ENCODE peak calls at places on chromosomes 6 and 20, in six cellular contexts. X, H, N, Q, J and K are unnamed samples.

GRCh38 chr6:8556370-8557018 is 121.1 kb upstream of the SLC35B3 start:
- DNase-seq in N (no peak), X (no peak), H (no peak), Q (no peak), J (peak; percentile 49), K (peak; percentile 3)

GRCh38 chr20:24640686-24641085 is 171.3 kb downstream of the SYNDIG1 start:
- DNase-seq in J (no peak), Q (no peak), N (no peak), X (no peak), H (no peak), K (no peak)

GRCh38 chr20:44026932-44027685 is 112.5 kb downstream of the TOX2 start:
- DNase-seq in Q (peak; percentile 3), N (no peak), J (no peak), H (no peak), X (no peak), K (no peak)

GRCh38 chr20:41365785-41366545 is 653 bp downstream of the EMILIN3 start:
- DNase-seq in Q (no peak), X (no peak), N (no peak), J (no peak), H (no peak), K (no peak)

GRCh38 chr6:131212928-131213327 is 77.7 kb downstream of the AKAP7 start:
- DNase-seq in X (no peak), N (no peak), H (no peak), Q (no peak), J (no peak), K (no peak)

GRCh38 chr6:24139639-24140038 is 13.6 kb downstream of the NRSN1 start:
- DNase-seq in J (no peak), Q (no peak), N (no peak), X (no peak), H (no peak), K (no peak)

GRCh38 chr6:110529355-110529754 is 52.9 kb upstream of the SLC22A16 start:
- DNase-seq in N (no peak), X (no peak), J (peak; percentile 76), Q (no peak), H (no peak), K (peak; percentile 76)

GRCh38 chr6:87257975-87258374 is 64.4 kb upstream of the SMIM8 start:
- DNase-seq in H (no peak), N (no peak), X (no peak), Q (no peak), J (no peak), K (no peak)

GRCh38 chr6:36752187-36752885 is 54.7 kb downstream of the RAB44 start:
- DNase-seq in N (no peak), H (no peak), Q (no peak), X (no peak), J (no peak), K (no peak)

GRCh38 chr6:147974376-147974775 is 368.3 kb upstream of the SASH1 start:
- DNase-seq in N (no peak), X (no peak), H (peak; percentile 70), Q (no peak), J (peak; percentile 83), K (peak; percentile 22)

GRCh38 chr20:62918137-62918536 is 8.2 kb downstream of the DIDO1 start:
- DNase-seq in X (no peak), Q (peak; percentile 41), J (no peak), H (no peak), N (no peak), K (no peak)

GRCh38 chr20:6530254-6530653 is 237.2 kb upstream of the BMP2 start:
- DNase-seq in Q (no peak), X (no peak), H (no peak), J (peak; percentile 13), N (no peak), K (peak; percentile 56)

GRCh38 chr6:35385457-35386202 is 43.3 kb downstream of the PPARD start:
- DNase-seq in N (no peak), Q (no peak), J (peak; percentile 57), H (no peak), X (no peak), K (no peak)

GRCh38 chr6:28334272-28335039 is 1.5 kb downstream of the ZSCAN31 start:
- DNase-seq in J (no peak), Q (no peak), N (no peak), H (no peak), X (no peak), K (no peak)
- H3K4me3 ChIP-seq in J (no peak overlapping the region), Q (no peak overlapping the region), N (no peak overlapping the region), H (peak overlapping the region; percentile 68), X (peak overlapping the region; percentile 64), K (no peak overlapping the region)

GRCh38 chr20:603116-603640 is 6.9 kb downstream of the TCF15 start:
- DNase-seq in N (no peak), Q (no peak), X (no peak), J (no peak), H (no peak), K (no peak)
- TF ChIP-seq CTCF in N (no peak), Q (peak; percentile 17), X (no peak), J (no peak), H (no peak), K (no peak)

GRCh38 chr20:7976015-7976414 is 35.8 kb upstream of the HAO1 start:
- DNase-seq in X (no peak), J (no peak), H (no peak), Q (no peak), N (no peak), K (no peak)

GRCh38 chr20:7980332-7981046 is 39.1 kb downstream of the TMX4 start:
- DNase-seq in H (no peak), J (peak; percentile 34), X (no peak), N (no peak), Q (no peak), K (no peak)

GRCh38 chr20:7971536-7972285 is 31.5 kb upstream of the HAO1 start:
- DNase-seq in J (peak; percentile 45), N (no peak), Q (no peak), H (no peak), X (no peak), K (no peak)

DNA sequence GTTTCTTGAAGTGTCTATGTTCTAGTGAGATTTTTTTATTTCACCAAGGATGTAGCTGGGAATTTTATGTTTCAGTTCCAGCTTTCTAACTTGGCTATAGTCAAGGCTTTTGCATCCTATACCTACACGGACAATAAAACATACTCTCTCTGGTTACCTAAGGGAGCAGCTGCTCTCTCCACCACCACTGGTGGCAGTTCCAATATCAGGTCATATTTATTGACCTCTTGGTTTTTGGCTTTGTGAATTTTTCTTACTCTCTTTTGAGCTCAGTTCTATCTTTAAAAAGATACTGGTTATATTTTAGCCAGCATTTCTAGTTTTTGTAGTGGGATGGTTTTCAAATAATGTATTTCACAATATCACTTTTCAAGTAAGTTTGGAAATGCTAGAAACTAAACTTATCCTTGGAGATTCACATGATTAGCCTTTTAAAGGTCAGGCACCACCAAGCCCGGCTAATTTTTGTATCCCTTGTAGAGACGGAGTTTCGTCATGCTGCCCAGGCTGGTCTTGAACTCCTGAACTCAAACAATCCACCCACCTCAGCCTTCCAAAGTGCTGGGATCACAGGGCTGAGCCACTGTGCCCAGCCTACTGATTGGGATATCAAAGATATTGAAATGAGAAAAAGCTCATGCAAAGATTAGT is 34.7 kb upstream of the HAO1 start:
- DNase-seq in H (no peak), X (no peak), J (no peak), Q (no peak), N (no peak), K (no peak)
- H3K4me3 ChIP-seq in H (no peak overlapping the region), X (no peak overlapping the region), J (no peak overlapping the region), Q (no peak overlapping the region), N (no peak overlapping the region), K (no peak overlapping the region)

GRCh38 chr20:57244627-57245214 is 21.7 kb downstream of the BMP7 start:
- DNase-seq in Q (no peak), N (no peak), J (no peak), X (no peak), H (no peak), K (no peak)
- TF ChIP-seq CTCF in Q (no peak), N (no peak), J (no peak), X (no peak), H (no peak), K (peak; percentile 2)

DNA sequence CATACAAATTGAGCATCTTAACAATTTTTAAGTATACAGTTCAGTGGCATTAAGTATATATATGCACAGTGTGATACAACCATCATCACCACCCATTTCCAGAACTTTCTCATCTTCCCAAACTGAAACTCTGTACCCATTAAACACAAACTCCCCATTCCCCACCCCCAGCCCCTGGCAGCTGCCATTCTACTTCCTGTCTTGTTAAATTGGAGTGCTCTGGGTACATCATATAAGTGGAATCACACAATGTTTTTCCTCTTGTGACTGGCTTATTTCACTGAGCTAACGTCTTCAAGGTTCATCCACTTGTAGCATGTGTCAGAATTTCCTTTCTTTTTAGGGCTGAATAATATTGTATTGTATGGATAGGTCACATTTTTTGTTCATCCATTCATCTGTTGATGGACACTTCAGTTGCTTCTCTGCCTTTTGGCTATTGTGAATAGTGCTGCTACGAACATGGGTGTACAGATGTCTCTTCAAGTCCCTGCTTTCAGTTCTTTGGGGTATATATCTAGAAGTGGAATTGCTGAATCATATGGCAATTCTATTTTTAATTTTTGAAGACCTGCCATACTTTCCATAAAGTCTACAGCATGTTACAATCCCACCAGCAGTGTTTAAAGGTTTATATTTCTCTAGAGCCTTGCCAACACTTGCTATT is 19.6 kb upstream of the RREB1 start:
- DNase-seq in N (no peak), X (no peak), Q (peak; percentile 26), H (no peak), J (no peak), K (no peak)
- H3K4me3 ChIP-seq in N (no peak overlapping the region), X (no peak overlapping the region), Q (no peak overlapping the region), H (no peak overlapping the region), J (no peak overlapping the region), K (no peak overlapping the region)

DNA sequence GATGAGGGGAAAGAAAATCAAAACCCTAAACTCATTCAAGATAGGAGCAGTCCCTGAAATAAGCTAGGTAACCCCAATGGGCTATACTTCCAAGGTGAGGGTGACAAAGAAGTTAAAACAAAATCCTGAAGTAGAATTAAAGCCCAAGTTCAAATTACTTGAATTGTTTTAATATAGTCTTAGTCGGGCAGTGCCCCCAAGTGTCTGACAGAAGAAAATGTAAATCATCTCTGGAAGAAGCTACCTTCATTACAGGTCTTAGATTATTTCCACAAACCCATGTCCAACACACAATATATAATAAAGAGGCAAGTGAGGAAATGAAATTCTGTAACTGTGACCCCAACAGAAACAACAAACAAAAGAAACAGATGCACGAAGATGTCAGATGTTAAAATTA is 36.8 kb upstream of the L3MBTL3 start:
- DNase-seq in H (no peak), Q (no peak), N (no peak), J (no peak), X (no peak), K (no peak)
- TF ChIP-seq CTCF in H (peak; percentile 43), Q (peak; percentile 9), N (no peak), J (no peak), X (no peak), K (peak; percentile 17)

DNA sequence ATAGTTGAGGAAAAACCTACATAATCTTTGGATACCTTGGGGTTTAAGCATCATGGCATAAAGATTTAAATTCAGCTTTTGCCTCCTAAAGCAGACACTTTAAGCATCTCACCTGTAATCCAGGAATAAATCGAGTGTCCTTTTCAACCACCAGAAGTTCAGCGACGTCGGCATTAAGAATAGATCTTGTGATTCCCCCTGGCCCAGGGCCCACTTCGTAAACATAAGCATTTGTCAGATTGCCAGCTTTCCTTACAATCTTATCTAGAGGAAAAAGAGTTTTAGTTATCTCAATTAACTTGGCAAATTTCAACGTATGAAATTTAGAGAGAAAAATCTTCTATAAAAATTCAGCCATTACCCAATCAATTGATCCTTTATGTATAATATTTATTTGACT is 3.2 kb downstream of the TFB1M start:
- DNase-seq in X (no peak), Q (no peak), H (peak; percentile 44), J (peak; percentile 13), N (no peak), K (no peak)
- H3K4me3 ChIP-seq in X (no peak overlapping the region), Q (no peak overlapping the region), H (no peak overlapping the region), J (no peak overlapping the region), N (no peak overlapping the region), K (no peak overlapping the region)